ENCODE peak calls at places on chromosomes 2 and 18, in six cellular contexts. U is thyroid gland, S is tibial nerve, L is Peyer's patch, D is HCT116, C is left ventricle myocardium inferior. F is an unnamed sample.

GRCh38 chr2:138071720-138072719 is 107.7 kb downstream of the HNMT start:
- DNase-seq in U (no peak), S (no peak), L (no peak), D (no peak), C (no peak), F (no peak)

GRCh38 chr2:107305966-107306365 is 420.0 kb upstream of the ST6GAL2 start:
- DNase-seq in U (no peak), S (no peak), L (no peak), D (no peak), C (no peak), F (no peak)

GRCh38 chr2:241063093-241063551 is 39.0 kb downstream of the MTERF4 start:
- DNase-seq in U (peak; percentile 75), S (no peak), L (no peak), D (no peak), C (no peak), F (no peak)

GRCh38 chr18:32366586-32367538 is 103.8 kb downstream of the GAREM1 start:
- DNase-seq in U (no peak), S (no peak), L (no peak), D (no peak), C (no peak), F (no peak)

GRCh38 chr2:202034249-202035088 is 814 bp downstream of the FZD7 start:
- DNase-seq in U (peak; percentile 39), S (no peak), L (peak; percentile 55), D (no peak), C (peak; percentile 28), F (peak; percentile 47)

GRCh38 chr18:35005963-35006577 is 35.1 kb upstream of the MAPRE2 start:
- DNase-seq in U (no peak), S (peak; percentile 58), L (no peak), D (peak; percentile 71), C (no peak), F (no peak)

GRCh38 chr18:36329684-36330434 is 32.3 kb downstream of the FHOD3 start:
- DNase-seq in U (no peak), S (no peak), L (no peak), D (no peak), C (no peak), F (no peak)

GRCh38 chr18:12995952-12996477 is 4.9 kb downstream of the CEP192 start:
- DNase-seq in U (no peak), S (no peak), L (no peak), D (no peak), C (no peak), F (no peak)

GRCh38 chr2:222381556-222381955 is 42.8 kb upstream of the SGPP2 start:
- DNase-seq in U (peak; percentile 23), S (no peak), L (no peak), D (no peak), C (no peak), F (no peak)

GRCh38 chr2:85797263-85797660 is 43.5 kb downstream of the ATOH8 start:
- DNase-seq in U (no peak), S (no peak), L (no peak), D (no peak), C (no peak), F (no peak)

GRCh38 chr18:22822024-22822423 is 111.1 kb upstream of the RBBP8 start:
- DNase-seq in U (no peak), S (no peak), L (no peak), D (peak; percentile 86), C (no peak), F (no peak)

GRCh38 chr2:16425462-16426336 is 239.9 kb downstream of the CYRIA start:
- DNase-seq in U (peak; percentile 64), S (no peak), L (peak; percentile 62), D (no peak), C (peak; percentile 22), F (no peak)

GRCh38 chr2:150644298-150645067 is 157.0 kb upstream of the RND3 start:
- DNase-seq in U (no peak), S (no peak), L (no peak), D (no peak), C (no peak), F (no peak)

GRCh38 chr18:76145506-76145905 is 349.5 kb downstream of the ZNF516 start:
- DNase-seq in U (no peak), S (no peak), L (no peak), D (no peak), C (no peak), F (no peak)

GRCh38 chr2:8119782-8120551 is 561.9 kb upstream of the ID2 start:
- DNase-seq in U (no peak), S (no peak), L (no peak), D (no peak), C (no peak), F (no peak)

GRCh38 chr2:159797468-159798375 is at the start of gene CD302:
- DNase-seq in U (peak; percentile 78), S (peak; percentile 56), L (peak; percentile 72), D (no peak), C (peak; percentile 86), F (peak; percentile 69)

GRCh38 chr18:61860302-61860701 is 32.5 kb downstream of the RNF152 start:
- DNase-seq in U (no peak), S (no peak), L (no peak), D (no peak), C (no peak), F (no peak)

GRCh38 chr2:183022711-183023110 is 15.5 kb downstream of the NCKAP1 start:
- DNase-seq in U (no peak), S (no peak), L (no peak), D (no peak), C (no peak), F (no peak)

GRCh38 chr2:60963176-60963575 is 54.3 kb upstream of the PEX13 start:
- DNase-seq in U (no peak), S (no peak), L (no peak), D (no peak), C (no peak), F (no peak)

GRCh38 chr2:60960706-60961105 is 56.8 kb upstream of the PEX13 start:
- DNase-seq in U (no peak), S (no peak), L (no peak), D (no peak), C (no peak), F (no peak)

GRCh38 chr2:60959501-60959900 is 58.0 kb upstream of the PEX13 start:
- DNase-seq in U (peak; percentile 80), S (no peak), L (no peak), D (no peak), C (no peak), F (no peak)

GRCh38 chr2:60962534-60962933 is 55.0 kb upstream of the PEX13 start:
- DNase-seq in U (no peak), S (no peak), L (no peak), D (no peak), C (no peak), F (no peak)

GRCh38 chr2:60961457-60961856 is 56.1 kb upstream of the PEX13 start:
- DNase-seq in U (no peak), S (no peak), L (no peak), D (no peak), C (no peak), F (no peak)
- H3K4me3 ChIP-seq in U (no peak overlapping the region), S (no peak overlapping the region), L (no peak overlapping the region), D (no peak overlapping the region), C (no peak overlapping the region), F (no peak overlapping the region)

GRCh38 chr18:48135436-48135966 is 205.0 kb upstream of the SMAD2 start:
- DNase-seq in U (no peak), S (no peak), L (no peak), D (no peak), C (no peak), F (no peak)
- H3K27me3 ChIP-seq in U (no peaks in the 10 kb centered on the region), S (peaks cover 16% of the 10 kb centered on the region), L (no peaks in the 10 kb centered on the region), D (no peaks in the 10 kb centered on the region), C (peaks cover 15% of the 10 kb centered on the region), F (no peaks in the 10 kb centered on the region)

DNA sequence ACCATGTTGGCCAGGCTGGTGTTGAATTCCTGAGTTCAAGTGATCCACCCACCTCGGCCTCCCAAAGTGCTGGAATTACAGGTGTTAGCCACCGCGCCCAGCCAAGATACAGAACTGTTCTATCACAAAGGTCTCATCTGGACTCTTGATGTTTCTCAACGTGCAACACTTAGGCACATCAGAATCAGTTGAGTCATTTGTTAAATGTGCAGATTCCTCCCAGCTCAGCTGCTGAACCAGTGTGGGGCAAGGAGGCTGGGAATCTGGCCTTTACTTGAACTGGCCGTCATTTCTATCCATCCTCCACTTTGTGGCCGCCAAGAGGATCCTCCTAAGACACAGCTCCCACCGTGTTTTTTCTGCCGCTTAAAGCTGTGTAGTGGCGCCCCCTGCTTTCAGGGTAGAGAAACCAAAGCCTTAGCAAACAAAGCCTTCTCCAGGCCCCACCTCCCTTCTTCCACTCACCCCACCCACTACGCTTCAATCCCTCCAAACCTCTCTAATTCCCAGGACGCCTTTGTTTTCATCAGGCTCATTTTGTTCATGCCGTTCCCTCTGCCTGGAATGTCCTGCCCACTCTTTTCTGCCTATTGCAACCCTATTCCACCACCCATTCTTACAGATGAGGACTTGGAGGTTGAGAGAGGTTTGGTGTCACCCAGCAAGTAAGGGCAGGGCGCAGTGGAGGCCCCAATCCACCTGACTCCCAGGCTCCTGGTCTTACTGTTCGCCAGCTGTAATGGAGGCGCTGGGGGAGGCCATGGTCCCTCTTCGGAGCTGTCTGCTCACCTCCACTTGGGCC is 776 bp upstream of the SPEG start:
- DNase-seq in U (no peak), S (no peak), L (no peak), D (peak; percentile 69), C (no peak), F (no peak)
- TF ChIP-seq CTCF in U (no peak), S (no peak), L (no peak), D (peak; percentile 72), C (peak; percentile 46), F (peak; percentile 48)

DNA sequence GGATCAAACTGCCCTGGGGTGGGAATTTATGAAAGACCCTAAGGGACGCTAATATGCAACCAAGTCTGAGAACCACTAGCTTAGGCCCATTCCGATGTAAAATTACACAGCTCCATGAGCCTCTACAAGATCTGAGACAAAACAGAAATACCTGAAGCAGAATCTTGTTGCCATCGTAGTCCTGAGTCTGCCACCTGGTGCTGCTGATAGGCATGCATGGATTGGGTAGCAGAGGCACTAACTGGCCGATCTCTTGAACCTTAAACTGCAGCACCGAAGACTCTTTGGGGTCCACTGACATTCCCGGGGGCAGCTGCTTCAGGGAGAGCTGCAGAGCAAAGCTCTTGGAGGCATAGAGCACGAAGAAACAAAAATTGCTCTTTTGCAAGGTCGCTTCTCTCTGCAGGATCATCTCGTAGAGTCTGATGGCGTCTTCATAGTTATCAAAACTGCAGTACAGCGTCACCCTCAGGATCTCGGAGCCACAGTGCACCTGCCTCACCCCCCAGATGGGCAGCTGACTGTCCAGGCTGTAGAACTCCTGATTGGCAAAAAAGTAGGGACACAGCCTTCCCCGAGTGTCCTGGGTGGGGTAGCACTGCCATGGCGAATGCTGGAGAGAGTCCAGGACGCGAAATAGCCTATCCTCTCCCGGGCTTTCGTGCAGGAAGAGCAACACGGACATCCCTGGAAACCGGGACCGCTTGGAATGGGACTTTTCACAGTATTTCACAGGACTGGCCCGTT is 848 bp downstream of the FAM124B start:
- DNase-seq in U (no peak), S (no peak), L (no peak), D (no peak), C (no peak), F (no peak)
- H3K4me3 ChIP-seq in U (no peak overlapping the region), S (peak overlapping the region; percentile 7), L (peak overlapping the region; percentile 30), D (no peak overlapping the region), C (peak overlapping the region; percentile 66), F (no peak overlapping the region)

GRCh38 chr18:52829876-52830390 is 489.9 kb downstream of the DCC start:
- DNase-seq in U (no peak), S (no peak), L (no peak), D (no peak), C (no peak), F (no peak)
- H3K27me3 ChIP-seq in U (no peaks in the 10 kb centered on the region), S (no peaks in the 10 kb centered on the region), L (no peaks in the 10 kb centered on the region), D (no peaks in the 10 kb centered on the region), C (no peaks in the 10 kb centered on the region), F (no peaks in the 10 kb centered on the region)

F was measured in GM06990.